ENCODE peak calls at places on chromosomes 5 and 9, in seven cellular contexts. A is mesendoderm, Q is GM23248, L is IMR-90, U is K562, G is HepG2, S is MM.1S. N is an unnamed sample.

GRCh38 chr5:15621094-15621493 is 121.1 kb downstream of the FBXL7 start:
- DNase-seq in A (no peak), Q (peak; percentile 73), L (peak; percentile 20), U (no peak), G (no peak), S (no peak), N (no peak)

GRCh38 chr9:116907989-116908388 is 220.9 kb downstream of the TRIM32 start:
- DNase-seq in A (no peak), Q (no peak), L (no peak), U (no peak), G (no peak), S (peak; percentile 10), N (no peak)

GRCh38 chr5:93978222-93978621 is 236.8 kb upstream of the POU5F2 start:
- DNase-seq in A (no peak), Q (no peak), L (no peak), U (no peak), G (no peak), S (no peak), N (no peak)

GRCh38 chr5:112933651-112934365 is 11.8 kb upstream of the REEP5 start:
- DNase-seq in A (no peak), Q (peak; percentile 63), L (peak; percentile 88), U (no peak), G (no peak), S (no peak), N (no peak)

GRCh38 chr5:87572611-87573010 is 159.9 kb upstream of the CCNH start:
- DNase-seq in A (no peak), Q (no peak), L (no peak), U (no peak), G (no peak), S (no peak), N (no peak)

GRCh38 chr5:107743357-107744000 is 72.7 kb upstream of the EFNA5 start:
- DNase-seq in A (peak; percentile 15), Q (peak; percentile 75), L (peak; percentile 54), U (no peak), G (no peak), S (no peak), N (no peak)

GRCh38 chr9:114786251-114786650 is 19.6 kb downstream of the TNFSF15 start:
- DNase-seq in A (no peak), Q (no peak), L (no peak), U (no peak), G (no peak), S (no peak), N (no peak)

GRCh38 chr5:158701406-158702177 is 398.1 kb downstream of the EBF1 start:
- DNase-seq in A (no peak), Q (peak; percentile 93), L (no peak), U (no peak), G (no peak), S (no peak), N (no peak)

GRCh38 chr5:141637266-141637692 is 482 bp downstream of the RELL2 start:
- DNase-seq in A (peak; percentile 46), Q (peak; percentile 40), L (no peak), U (peak; percentile 68), G (no peak), S (peak; percentile 30), N (peak; percentile 45)

GRCh38 chr9:8660383-8660782 is 860.8 kb upstream of the DMAC1 start:
- DNase-seq in A (no peak), Q (no peak), L (no peak), U (no peak), G (no peak), S (no peak), N (peak; percentile 20)

GRCh38 chr5:81269751-81270686 is 31.4 kb upstream of the ZCCHC9 start:
- DNase-seq in A (peak; percentile 72), Q (no peak), L (no peak), U (no peak), G (peak; percentile 10), S (no peak), N (peak; percentile 13)

GRCh38 chr9:113842086-113842485 is 34.0 kb upstream of the ZNF618 start:
- DNase-seq in A (no peak), Q (no peak), L (peak; percentile 17), U (no peak), G (no peak), S (no peak), N (no peak)

GRCh38 chr9:69412741-69413150 is 87.7 kb downstream of the ENTREP1 start:
- DNase-seq in A (peak; percentile 93), Q (peak; percentile 86), L (peak; percentile 52), U (peak; percentile 68), G (peak; percentile 39), S (no peak), N (no peak)

GRCh38 chr9:13728121-13728520 is 448.6 kb upstream of the MPDZ start:
- DNase-seq in A (no peak), Q (no peak), L (no peak), U (no peak), G (no peak), S (no peak), N (no peak)

GRCh38 chr5:37197340-37198050 is 51.7 kb downstream of the CPLANE1 start:
- DNase-seq in A (peak; percentile 15), Q (peak; percentile 34), L (peak; percentile 23), U (no peak), G (no peak), S (peak; percentile 39), N (peak; percentile 66)

GRCh38 chr5:37198842-37199241 is 50.3 kb downstream of the CPLANE1 start:
- DNase-seq in A (no peak), Q (peak; percentile 15), L (peak; percentile 33), U (no peak), G (no peak), S (no peak), N (peak; percentile 32)

DNA sequence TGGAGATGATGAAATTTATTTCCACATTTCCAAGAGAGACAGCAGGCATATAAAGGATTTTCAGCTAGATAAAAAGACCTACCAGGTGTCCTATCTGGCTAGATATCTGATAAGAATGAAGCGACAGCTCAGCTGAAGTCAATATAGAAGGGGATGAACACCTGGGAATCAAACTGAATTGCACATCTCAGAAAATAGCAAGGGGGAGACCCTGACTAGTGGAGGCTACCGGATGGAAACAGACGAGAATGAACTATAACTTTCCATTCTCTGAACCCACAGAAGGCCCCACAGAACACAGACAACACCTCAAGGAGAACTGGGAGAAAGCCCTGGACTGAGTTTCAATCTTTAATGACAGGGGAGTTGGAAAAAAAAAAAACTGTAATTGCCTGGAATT is 51.1 kb downstream of the CPLANE1 start:
- DNase-seq in A (peak; percentile 4), Q (no peak), L (no peak), U (no peak), G (no peak), S (peak; percentile 39), N (peak; percentile 65)
- H3K4me2 ChIP-seq in A (no peak overlapping the region), Q (peak overlapping the region; percentile 1), L (peak overlapping the region; percentile 60), U (no peak overlapping the region), G (no peak overlapping the region), S (peak overlapping the region; percentile 74), N (peak overlapping the region; percentile 67)

DNA sequence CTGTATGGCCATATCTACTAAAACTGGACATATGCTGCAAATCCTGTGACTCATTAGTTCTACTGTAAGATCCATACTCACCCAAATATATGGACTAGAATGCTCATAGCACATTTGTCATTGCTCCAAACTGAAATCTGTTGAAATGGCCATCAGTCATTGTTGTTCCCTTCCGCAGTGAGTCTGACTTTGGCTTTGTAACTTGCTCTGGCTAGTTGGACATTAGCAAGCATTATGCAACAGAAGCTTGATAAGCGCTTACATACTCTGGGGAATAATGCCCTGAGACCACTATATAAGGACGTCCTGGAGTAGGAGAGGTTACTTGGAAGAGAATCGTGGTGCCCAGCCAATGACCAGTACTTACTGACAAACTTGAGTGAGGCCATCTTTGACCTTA is 9.0 kb downstream of the KIAA1958 start:
- DNase-seq in A (no peak), Q (no peak), L (no peak), U (no peak), G (peak; percentile 48), S (no peak), N (no peak)
- H3K36me3 ChIP-seq in A (peaks cover 1% of the 10 kb centered on the region), Q (peaks cover 25% of the 10 kb centered on the region), L (peaks cover 3% of the 10 kb centered on the region), U (peaks cover 43% of the 10 kb centered on the region), G (peaks cover 27% of the 10 kb centered on the region), S (peaks cover 5% of the 10 kb centered on the region), N (peaks cover 35% of the 10 kb centered on the region)

DNA sequence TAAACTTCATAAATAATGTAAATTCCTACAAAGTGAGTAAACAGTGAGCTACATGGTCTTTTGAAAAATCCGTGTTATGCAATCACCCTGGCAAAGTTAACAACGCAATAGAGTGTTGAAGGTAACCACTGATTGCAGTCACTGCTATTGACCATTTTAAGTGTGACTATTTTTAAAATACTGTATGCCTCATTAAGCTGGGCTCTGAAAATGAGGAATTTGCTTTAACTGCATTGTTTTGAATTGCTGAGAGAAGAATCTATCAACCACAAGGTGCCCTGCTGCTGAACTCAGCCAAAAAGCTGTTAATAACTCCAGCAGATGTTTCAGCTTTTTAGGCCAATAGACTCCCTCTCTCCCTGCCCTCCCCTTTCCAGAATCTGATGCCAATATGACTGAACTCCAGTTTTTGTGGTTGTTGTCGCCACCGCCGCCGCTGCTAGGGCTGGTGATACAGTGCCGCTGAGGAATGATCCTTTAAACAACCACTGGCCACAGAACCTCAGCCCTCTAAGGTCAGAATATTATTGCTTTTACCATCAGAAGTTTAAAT is 35.3 kb upstream of the SMARCA2 start:
- DNase-seq in A (no peak), Q (peak; percentile 92), L (peak; percentile 49), U (no peak), G (no peak), S (peak; percentile 74), N (no peak)
- H3K9ac ChIP-seq in A (no peak overlapping the region), Q (peak overlapping the region; percentile 51), L (no peak overlapping the region), U (no peak overlapping the region), G (no peak overlapping the region), S (no peak overlapping the region), N (no peak overlapping the region)

GRCh38 chr9:88578486-88579362 is 43.7 kb downstream of the NXNL2 start:
- DNase-seq in A (peak; percentile 74), Q (peak; percentile 86), L (peak; percentile 69), U (peak; percentile 74), G (peak; percentile 39), S (peak; percentile 58), N (peak; percentile 42)

GRCh38 chr9:88577256-88577655 is 42.3 kb downstream of the NXNL2 start:
- DNase-seq in A (no peak), Q (no peak), L (no peak), U (no peak), G (no peak), S (no peak), N (no peak)

GRCh38 chr9:88579363-88579715 is 44.4 kb downstream of the NXNL2 start:
- DNase-seq in A (no peak), Q (no peak), L (no peak), U (no peak), G (no peak), S (no peak), N (no peak)

GRCh38 chr9:88574993-88575392 is 40.0 kb downstream of the NXNL2 start:
- DNase-seq in A (no peak), Q (peak; percentile 73), L (peak; percentile 74), U (no peak), G (no peak), S (no peak), N (no peak)

DNA sequence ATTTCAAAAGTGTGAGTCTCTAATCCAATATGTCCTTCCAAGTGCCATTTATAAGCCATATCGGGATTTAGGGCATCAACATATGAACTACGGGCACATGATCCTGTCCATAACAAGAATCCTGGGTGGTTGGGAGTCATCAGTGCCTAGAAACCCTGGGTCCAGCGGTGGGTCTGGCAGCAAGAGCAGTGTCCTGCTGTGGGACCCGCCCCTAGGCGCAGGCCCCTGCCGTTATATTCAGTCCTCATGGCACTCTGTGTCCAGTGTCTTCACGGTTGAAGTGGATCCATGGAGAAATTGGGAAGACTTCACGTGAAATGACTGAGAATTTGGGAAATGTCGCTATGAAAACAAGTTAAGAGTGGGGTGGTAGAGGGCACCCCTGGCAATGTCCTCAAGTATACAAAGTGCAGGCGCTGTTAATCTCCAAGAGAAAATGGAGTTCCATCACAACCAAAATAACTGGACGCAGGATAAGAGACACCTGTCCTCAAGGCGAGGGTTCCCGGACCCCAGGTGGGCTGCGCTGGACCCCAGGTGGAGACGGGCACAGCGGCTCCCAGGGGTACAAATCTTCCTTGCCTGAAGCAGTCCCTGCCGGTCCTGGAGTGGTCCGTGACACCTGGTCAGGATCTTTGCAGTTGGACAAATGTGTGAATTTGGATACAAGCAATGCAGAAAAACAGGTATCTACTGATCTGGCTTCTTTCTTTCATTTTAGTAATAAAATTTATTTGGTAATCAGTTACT is 42.9 kb downstream of the NXNL2 start:
- DNase-seq in A (no peak), Q (no peak), L (no peak), U (no peak), G (no peak), S (no peak), N (no peak)
- H3K4me2 ChIP-seq in A (no peak overlapping the region), Q (peak overlapping the region; percentile 73), L (peak overlapping the region; percentile 29), U (no peak overlapping the region), G (no peak overlapping the region), S (peak overlapping the region; percentile 49), N (peak overlapping the region; percentile 33)